ENCODE peak calls at places on chromosomes 6 and 20, in seven cellular contexts. O is activated T-cell treated with anti-CD3 and anti-CD28 coated beads for 48 hours; L is A549; K is AG08395; W is activated CD4-positive, CD25-positive, alpha-beta regulatory T cell; Z is H4; I is stimulated activated CD8-positive, alpha-beta memory T cell treated with anti-CD3 and anti-CD28 coated beads, Interleukin-12 subunit alpha, Interleukin-12 subunit beta, amount 100 ng/mL, for 4 hours. T is an unnamed sample.

GRCh38 chr20:63118786-63119450 is 97.0 kb downstream of the YTHDF1 start:
- DNase-seq in O (no peak), I (no peak), L (no peak), Z (no peak), W (no peak), K (no peak), T (no peak)

GRCh38 chr6:143232849-143233248 is 172.2 kb downstream of the AIG1 start:
- DNase-seq in I (no peak), L (peak; percentile 50), K (peak; percentile 38), Z (peak; percentile 9), O (peak; percentile 6), W (no peak), T (peak; percentile 45)

GRCh38 chr6:37940074-37940847 is 120.7 kb downstream of the ZFAND3 start:
- DNase-seq in K (no peak), O (no peak), L (no peak), Z (peak; percentile 54), I (no peak), W (no peak), T (peak; percentile 69)

GRCh38 chr6:5667737-5668136 is 339.0 kb downstream of the NRN1 start:
- DNase-seq in Z (no peak), I (no peak), O (no peak), K (no peak), L (no peak), W (no peak), T (no peak)

GRCh38 chr6:159311618-159312017 is 142.4 kb downstream of the FNDC1 start:
- DNase-seq in L (no peak), O (no peak), W (no peak), K (no peak), I (no peak), Z (peak; percentile 4), T (peak; percentile 15)

GRCh38 chr6:132133734-132134490 is 182.7 kb upstream of the CCN2 start:
- DNase-seq in W (no peak), L (no peak), I (no peak), Z (no peak), O (no peak), K (peak; percentile 31), T (peak; percentile 45)

GRCh38 chr6:158262755-158263154 is 49.5 kb upstream of the TULP4 start:
- DNase-seq in K (no peak), W (no peak), I (no peak), O (no peak), Z (no peak), L (no peak), T (no peak)

GRCh38 chr20:4604580-4604979 is 117.1 kb upstream of the PRND start:
- DNase-seq in K (no peak), W (no peak), L (no peak), Z (no peak), I (no peak), O (no peak), T (no peak)

GRCh38 chr6:1312444-1313363 is 806 bp downstream of the FOXQ1 start:
- DNase-seq in L (peak; percentile 44), W (no peak), O (no peak), I (no peak), Z (no peak), K (no peak), T (peak; percentile 38)

GRCh38 chr6:165186441-165187205 is 122.8 kb downstream of the C6orf118 start:
- DNase-seq in O (no peak), I (no peak), W (no peak), K (no peak), L (no peak), Z (no peak), T (no peak)

GRCh38 chr20:25865715-25866656 is 169.3 kb upstream of the ZNF337 start:
- DNase-seq in Z (peak; percentile 51), I (no peak), L (peak; percentile 82), K (peak; percentile 75), O (peak; percentile 72), W (peak; percentile 40), T (peak; percentile 83)

T was measured in astrocyte of the hippocampus.